ENCODE peak calls at places on chromosome 1, in ten cellular contexts. P is neuronal stem cell; M is activated T-helper 1 cell treated with anti-CD3 and anti-CD28 coated beads, Interleukin-12 subunit alpha, Interleukin-12 subunit beta, Interleukin-2, Interleukin-4 antibody, amounts not matched to agents 30 ng/mL and 10 ng/mL and 1 ng/mL, durations not matched to agents 14 hours and 24 hours and 36 hours; K is hepatic stellate cell; Y is left cardiac atrium; X is activated T-cell treated with anti-CD3 and anti-CD28 coated beads, Interleukin-2, amount 50 U/mL, for 72 hours; A is cardiac muscle cell; N is WTC11; E is GDM1; H is lower leg skin. V is an unnamed sample.

GRCh38 chr1:203084588-203085527 is 954 bp downstream of the MYOG start:
- DNase-seq in E (no peak), X (peak), A (no peak), Y (no peak), K (no peak), M (no peak), N (peak), H (peak), P (no peak), V (no peak)

GRCh38 chr1:53580009-53580400 is 120.8 kb downstream of the DMRTB1 start:
- DNase-seq in H (peak), M (no peak), P (no peak), K (no peak), E (no peak), A (no peak), N (no peak), X (no peak), Y (no peak), V (no peak)

GRCh38 chr1:45954401-45954847 is 151.0 kb downstream of the MAST2 start:
- DNase-seq in N (no peak), X (no peak), P (no peak), H (no peak), M (no peak), A (no peak), K (peak), Y (no peak), E (no peak), V (peak)

GRCh38 chr1:35432231-35432630 is 125.0 kb downstream of the KIAA0319L start:
- DNase-seq in A (no peak), E (no peak), P (no peak), H (no peak), M (no peak), K (no peak), Y (no peak), X (no peak), N (no peak), V (no peak)

GRCh38 chr1:12669529-12670068 is 25.7 kb downstream of the AADACL4 start:
- DNase-seq in A (no peak), Y (no peak), E (no peak), M (no peak), P (no peak), X (no peak), H (no peak), K (no peak), N (no peak), V (no peak)

GRCh38 chr1:209810783-209811182 is 4.8 kb upstream of the IRF6 start:
- DNase-seq in X (no peak), A (no peak), E (no peak), M (no peak), K (no peak), H (no peak), Y (no peak), P (no peak), N (no peak), V (no peak)

GRCh38 chr1:44894591-44894990 is 51.5 kb upstream of the PTCH2 start:
- DNase-seq in K (peak), M (no peak), H (no peak), X (no peak), E (no peak), Y (no peak), N (no peak), P (no peak), A (no peak), V (peak)

GRCh38 chr1:1173793-1174415 is at the start of gene TTLL10:
- DNase-seq in P (peak), X (peak), E (no peak), Y (peak), A (peak), M (peak), K (no peak), N (peak), H (no peak), V (no peak)

GRCh38 chr1:2861143-2861987 is 59.9 kb upstream of the TTC34 start:
- DNase-seq in P (no peak), K (no peak), N (no peak), Y (peak), X (no peak), M (no peak), E (no peak), H (no peak), A (no peak), V (no peak)

GRCh38 chr1:186202174-186202843 is 172.7 kb downstream of the TPR start:
- DNase-seq in E (no peak), P (no peak), K (no peak), H (peak), X (no peak), Y (peak), M (no peak), A (no peak), N (no peak), V (no peak)

GRCh38 chr1:67564193-67564592 is 120.8 kb upstream of the GADD45A start:
- DNase-seq in X (no peak), E (no peak), H (peak), M (no peak), Y (peak), P (no peak), N (no peak), K (peak), A (no peak), V (peak)

GRCh38 chr1:147720557-147720956 is 39.8 kb downstream of the GJA5 start:
- DNase-seq in X (no peak), K (no peak), A (no peak), M (no peak), Y (no peak), E (no peak), P (no peak), N (no peak), H (no peak), V (no peak)

GRCh38 chr1:171460018-171460585 is 25.2 kb upstream of the PRRC2C start:
- DNase-seq in H (no peak), P (no peak), X (no peak), N (no peak), Y (no peak), K (no peak), A (no peak), E (no peak), M (no peak), V (no peak)

GRCh38 chr1:234500269-234500668 is 21.3 kb upstream of the TARBP1 start:
- DNase-seq in X (peak), K (no peak), M (no peak), H (no peak), N (no peak), P (no peak), A (no peak), Y (no peak), E (no peak), V (peak)

GRCh38 chr1:234899041-234899787 is 229.4 kb downstream of the TOMM20 start:
- DNase-seq in E (no peak), M (no peak), Y (peak), K (peak), H (no peak), A (no peak), P (no peak), X (no peak), N (peak), V (peak)

GRCh38 chr1:222877854-222878253 is 63.0 kb downstream of the DISP1 start:
- DNase-seq in A (no peak), Y (peak), H (no peak), X (no peak), N (no peak), E (no peak), P (no peak), K (no peak), M (no peak), V (no peak)

GRCh38 chr1:158200509-158200908 is 19.8 kb downstream of the CD1D start:
- DNase-seq in P (no peak), E (no peak), H (no peak), K (no peak), A (no peak), M (no peak), N (no peak), X (no peak), Y (no peak), V (no peak)

GRCh38 chr1:112618721-112619517 is at the start of gene ST7L:
- DNase-seq in H (peak), Y (peak), K (peak), M (peak), X (peak), P (peak), E (peak), N (peak), A (peak), V (peak)

GRCh38 chr1:187038789-187039188 is 210.0 kb downstream of the PLA2G4A start:
- DNase-seq in K (no peak), X (no peak), M (no peak), A (no peak), Y (no peak), E (no peak), H (no peak), P (no peak), N (no peak), V (no peak)

GRCh38 chr1:12666141-12666735 is 22.4 kb downstream of the AADACL4 start:
- DNase-seq in P (no peak), Y (peak), X (no peak), K (no peak), A (no peak), E (no peak), M (no peak), N (no peak), H (no peak), V (no peak)

GRCh38 chr1:153679337-153680119 is 1.0 kb downstream of the NPR1 start:
- DNase-seq in K (no peak), E (no peak), H (no peak), X (peak), Y (peak), M (no peak), P (no peak), N (peak), A (peak), V (peak)

GRCh38 chr1:201361652-201362504 is 15.6 kb downstream of the TNNT2 start:
- DNase-seq in H (no peak), P (peak), N (peak), A (peak), X (peak), M (no peak), K (peak), E (no peak), Y (peak), V (peak)

GRCh38 chr1:116256875-116257823 is 115.9 kb upstream of the ATP1A1 start:
- DNase-seq in M (peak), Y (no peak), K (no peak), P (no peak), N (no peak), E (no peak), A (no peak), X (peak), H (no peak), V (no peak)